ENCODE peak calls at places on chromosomes 11 and 22, in four cellular contexts. One of them, this sample, is unnamed. For H3K9me3 and H3K4me1, the result is how much of the 10 kb centered on the place peaks cover.

GRCh38 chr22:49096476-49096875 is 731.2 kb downstream of the BRD1 start:
- DNase-seq in DND-41: no peak
- DNase-seq in H1: no peak
- DNase-seq in A549: no peak
- DNase-seq in this sample: no peak

GRCh38 chr11:2697871-2698270 is 1.9 kb downstream of the KCNQ1OT1 start:
- DNase-seq in H1: no peak
- DNase-seq in DND-41: no peak
- DNase-seq in A549: no peak
- DNase-seq in this sample: no peak

GRCh38 chr11:133064152-133064877 is 468.0 kb downstream of the OPCML start:
- DNase-seq in DND-41: no peak
- DNase-seq in A549: peak
- DNase-seq in H1: peak
- DNase-seq in this sample: no peak

GRCh38 chr11:68506908-68507307 is 46.4 kb downstream of the PPP6R3 start:
- DNase-seq in A549: no peak
- DNase-seq in H1: no peak
- DNase-seq in DND-41: no peak
- DNase-seq in this sample: no peak

GRCh38 chr22:31491218-31491962 is 1.7 kb upstream of the EIF4ENIF1 start:
- DNase-seq in DND-41: no peak
- DNase-seq in A549: no peak
- DNase-seq in H1: no peak
- DNase-seq in this sample: no peak

GRCh38 chr11:19173004-19173689 is 28.6 kb downstream of the CSRP3 start:
- DNase-seq in A549: no peak
- DNase-seq in H1: no peak
- DNase-seq in DND-41: no peak
- DNase-seq in this sample: no peak

GRCh38 chr22:31451709-31452571 is 37.7 kb downstream of the EIF4ENIF1 start:
- DNase-seq in DND-41: no peak
- DNase-seq in H1: no peak
- DNase-seq in A549: peak
- DNase-seq in this sample: no peak

GRCh38 chr11:131295986-131296385 is 74.4 kb upstream of the NTM start:
- DNase-seq in A549: no peak
- DNase-seq in DND-41: no peak
- DNase-seq in H1: no peak
- DNase-seq in this sample: no peak

GRCh38 chr11:127609025-127609788 is 608.6 kb upstream of the KIRREL3 start:
- DNase-seq in A549: no peak
- DNase-seq in H1: no peak
- DNase-seq in DND-41: no peak
- DNase-seq in this sample: no peak

GRCh38 chr11:120257346-120257745 is 17.4 kb downstream of the POU2F3 start:
- DNase-seq in A549: no peak
- DNase-seq in DND-41: no peak
- DNase-seq in H1: no peak
- DNase-seq in this sample: no peak

GRCh38 chr11:16151138-16151537 is 205.2 kb downstream of the SOX6 start:
- DNase-seq in DND-41: no peak
- DNase-seq in A549: no peak
- DNase-seq in H1: no peak
- DNase-seq in this sample: no peak

GRCh38 chr11:129383060-129383459 is 7.4 kb downstream of the BARX2 start:
- DNase-seq in H1: no peak
- DNase-seq in A549: no peak
- DNase-seq in DND-41: no peak
- DNase-seq in this sample: no peak

GRCh38 chr22:19114984-19115552 is 7.1 kb downstream of the DGCR2 start:
- DNase-seq in A549: no peak
- DNase-seq in H1: no peak
- DNase-seq in DND-41: no peak
- DNase-seq in this sample: no peak

GRCh38 chr11:569273-569885 is 6.9 kb upstream of the PHRF1 start:
- DNase-seq in DND-41: no peak
- DNase-seq in H1: no peak
- DNase-seq in A549: no peak
- DNase-seq in this sample: no peak

GRCh38 chr11:45651156-45651555 is 14.3 kb downstream of the CHST1 start:
- DNase-seq in H1: no peak
- DNase-seq in A549: no peak
- DNase-seq in DND-41: no peak
- DNase-seq in this sample: no peak

GRCh38 chr11:87260811-87261210 is 223.1 kb downstream of the TMEM135 start:
- DNase-seq in H1: no peak
- DNase-seq in A549: no peak
- DNase-seq in DND-41: no peak
- DNase-seq in this sample: no peak

GRCh38 chr22:38230108-38230825 is 28.5 kb downstream of the MAFF start:
- DNase-seq in H1: no peak
- DNase-seq in DND-41: peak
- DNase-seq in A549: no peak
- DNase-seq in this sample: no peak

GRCh38 chr22:25208328-25208727 is 8.7 kb downstream of the CRYBB3 start:
- DNase-seq in A549: no peak
- DNase-seq in H1: no peak
- DNase-seq in DND-41: no peak
- DNase-seq in this sample: no peak
- H3K4me2 ChIP-seq in A549: no peak
- H3K4me2 ChIP-seq in H1: no peak
- H3K4me2 ChIP-seq in DND-41: no peak
- H3K4me2 ChIP-seq in this sample: no peak

DNA sequence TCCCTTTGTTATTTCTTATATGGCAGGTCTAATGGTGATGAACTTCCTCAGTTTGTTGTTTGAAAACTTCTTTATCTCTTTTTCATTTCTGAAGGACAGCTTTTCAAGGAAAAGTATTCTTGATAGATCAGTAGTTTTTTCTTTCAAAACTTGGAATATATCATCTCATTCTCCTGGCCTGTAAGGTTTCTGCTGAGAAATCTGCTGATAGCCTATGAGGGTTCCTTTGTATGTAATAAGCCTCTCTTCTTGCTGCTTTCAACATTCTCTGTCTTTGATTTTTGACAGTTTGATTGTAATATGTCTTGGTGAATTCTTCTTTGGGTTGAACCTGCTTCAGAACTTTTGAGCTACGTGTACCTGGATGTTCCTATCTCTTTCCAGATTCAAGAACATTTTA is 46.0 kb downstream of the PIWIL4 start:
- DNase-seq in H1: no peak
- DNase-seq in A549: no peak
- DNase-seq in DND-41: no peak
- DNase-seq in this sample: no peak
- H3K9me3 ChIP-seq in H1: under half
- H3K9me3 ChIP-seq in A549: under half
- H3K9me3 ChIP-seq in DND-41: under half
- H3K9me3 ChIP-seq in this sample: under half

GRCh38 chr11:65560555-65561418 is 2.6 kb upstream of the LTBP3 start:
- DNase-seq in DND-41: no peak
- DNase-seq in A549: peak
- DNase-seq in H1: peak
- DNase-seq in this sample: no peak
- H3K4me1 ChIP-seq in DND-41: under half
- H3K4me1 ChIP-seq in A549: half or more
- H3K4me1 ChIP-seq in H1: under half
- H3K4me1 ChIP-seq in this sample: under half

GRCh38 chr11:72779495-72780128 is 14.2 kb downstream of the STARD10 start:
- DNase-seq in A549: no peak
- DNase-seq in DND-41: no peak
- DNase-seq in H1: no peak
- DNase-seq in this sample: no peak

GRCh38 chr11:72778535-72779494 is 15.0 kb downstream of the STARD10 start:
- DNase-seq in A549: no peak
- DNase-seq in H1: no peak
- DNase-seq in DND-41: no peak
- DNase-seq in this sample: no peak

GRCh38 chr11:72776117-72776843 is 17.6 kb downstream of the STARD10 start:
- DNase-seq in A549: no peak
- DNase-seq in DND-41: no peak
- DNase-seq in H1: no peak
- DNase-seq in this sample: no peak

GRCh38 chr11:72776844-72777754 is 16.7 kb downstream of the STARD10 start:
- DNase-seq in H1: no peak
- DNase-seq in DND-41: no peak
- DNase-seq in A549: no peak
- DNase-seq in this sample: no peak

GRCh38 chr11:72777755-72778278 is 16.0 kb downstream of the STARD10 start:
- DNase-seq in A549: no peak
- DNase-seq in DND-41: no peak
- DNase-seq in H1: no peak
- DNase-seq in this sample: no peak
- H3K4me2 ChIP-seq in A549: no peak
- H3K4me2 ChIP-seq in DND-41: no peak
- H3K4me2 ChIP-seq in H1: no peak
- H3K4me2 ChIP-seq in this sample: no peak

GRCh38 chr11:70594031-70594430 is 195.7 kb downstream of the CTTN start:
- DNase-seq in H1: no peak
- DNase-seq in DND-41: no peak
- DNase-seq in A549: no peak
- DNase-seq in this sample: no peak

GRCh38 chr11:70596091-70596490 is 197.8 kb downstream of the CTTN start:
- DNase-seq in A549: no peak
- DNase-seq in DND-41: no peak
- DNase-seq in H1: no peak
- DNase-seq in this sample: no peak

GRCh38 chr11:70595452-70595851 is 197.1 kb downstream of the CTTN start:
- DNase-seq in A549: no peak
- DNase-seq in H1: no peak
- DNase-seq in DND-41: no peak
- DNase-seq in this sample: no peak

GRCh38 chr11:70593446-70593983 is 195.2 kb downstream of the CTTN start:
- DNase-seq in H1: no peak
- DNase-seq in A549: no peak
- DNase-seq in DND-41: no peak
- DNase-seq in this sample: no peak

GRCh38 chr11:70595016-70595415 is 196.7 kb downstream of the CTTN start:
- DNase-seq in DND-41: no peak
- DNase-seq in H1: no peak
- DNase-seq in A549: no peak
- DNase-seq in this sample: no peak
- H3K9me3 ChIP-seq in DND-41: under half
- H3K9me3 ChIP-seq in H1: under half
- H3K9me3 ChIP-seq in A549: under half
- H3K9me3 ChIP-seq in this sample: under half

GRCh38 chr11:96257972-96258951 is 84.7 kb downstream of the MAML2 start:
- DNase-seq in H1: no peak
- DNase-seq in A549: no peak
- DNase-seq in DND-41: peak
- DNase-seq in this sample: no peak

GRCh38 chr11:96256213-96256580 is 86.8 kb downstream of the MAML2 start:
- DNase-seq in H1: no peak
- DNase-seq in A549: no peak
- DNase-seq in DND-41: no peak
- DNase-seq in this sample: no peak

GRCh38 chr11:96257036-96257435 is 86.0 kb downstream of the MAML2 start:
- DNase-seq in DND-41: no peak
- DNase-seq in H1: no peak
- DNase-seq in A549: no peak
- DNase-seq in this sample: no peak

GRCh38 chr11:96254854-96255253 is 88.1 kb downstream of the MAML2 start:
- DNase-seq in A549: no peak
- DNase-seq in H1: no peak
- DNase-seq in DND-41: no peak
- DNase-seq in this sample: no peak

DNA sequence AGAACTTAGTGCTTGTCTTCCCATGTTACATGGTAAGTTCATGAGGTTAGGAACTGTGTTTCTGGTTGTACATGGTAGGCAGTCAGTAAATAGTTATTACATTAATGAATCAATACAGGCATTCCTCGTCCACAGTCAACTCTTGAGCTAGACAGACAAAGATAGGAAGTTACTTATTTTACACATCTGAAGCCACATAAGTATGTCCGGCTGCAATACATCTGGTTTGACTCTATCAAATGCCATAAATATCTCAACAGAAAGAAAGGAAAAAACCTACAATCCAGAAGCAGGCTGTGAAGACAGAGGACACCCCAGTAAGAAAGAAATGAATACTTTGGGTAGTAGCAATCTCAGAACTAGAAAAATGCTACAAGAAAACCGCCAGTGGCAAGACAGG is 86.4 kb downstream of the MAML2 start:
- DNase-seq in A549: no peak
- DNase-seq in DND-41: no peak
- DNase-seq in H1: no peak
- DNase-seq in this sample: no peak
- H3K4me1 ChIP-seq in A549: under half
- H3K4me1 ChIP-seq in DND-41: half or more
- H3K4me1 ChIP-seq in H1: under half
- H3K4me1 ChIP-seq in this sample: under half

GRCh38 chr11:9693801-9694553 is 30.1 kb downstream of the SWAP70 start:
- DNase-seq in DND-41: no peak
- DNase-seq in H1: no peak
- DNase-seq in A549: no peak
- DNase-seq in this sample: no peak

GRCh38 chr11:9692696-9693095 is 28.8 kb downstream of the SWAP70 start:
- DNase-seq in A549: no peak
- DNase-seq in H1: no peak
- DNase-seq in DND-41: no peak
- DNase-seq in this sample: no peak

GRCh38 chr11:9701799-9702198 is 37.9 kb downstream of the SWAP70 start:
- DNase-seq in H1: no peak
- DNase-seq in A549: no peak
- DNase-seq in DND-41: no peak
- DNase-seq in this sample: no peak

GRCh38 chr11:9700105-9700801 is 36.4 kb downstream of the SWAP70 start:
- DNase-seq in DND-41: no peak
- DNase-seq in H1: no peak
- DNase-seq in A549: no peak
- DNase-seq in this sample: no peak

DNA sequence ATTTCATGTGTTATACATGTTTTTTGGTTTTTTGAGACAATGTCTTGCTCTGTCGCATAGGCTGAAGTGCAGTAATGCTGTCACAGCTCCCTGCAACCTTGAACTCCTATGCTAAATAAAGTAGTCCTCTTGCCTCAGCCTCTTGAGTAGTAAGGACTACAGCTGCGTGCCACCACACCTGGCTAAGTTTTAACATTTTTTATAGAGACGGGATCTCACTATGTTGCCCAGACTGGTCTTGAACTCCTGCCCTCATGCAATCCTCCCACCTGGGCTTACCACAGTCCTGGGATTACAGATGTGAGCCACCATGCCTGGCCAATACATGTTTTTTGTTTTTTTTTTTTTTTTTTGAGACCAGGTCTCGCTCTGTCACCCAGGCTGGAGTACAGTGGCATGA is 33.9 kb downstream of the SWAP70 start:
- DNase-seq in DND-41: no peak
- DNase-seq in H1: no peak
- DNase-seq in A549: no peak
- DNase-seq in this sample: no peak
- H3K4me2 ChIP-seq in DND-41: no peak
- H3K4me2 ChIP-seq in H1: no peak
- H3K4me2 ChIP-seq in A549: no peak
- H3K4me2 ChIP-seq in this sample: no peak